ENCODE peak calls at places on chromosome 20, in four cellular contexts. S, W, L and I are unnamed samples. For H3K4me1, the result is how much of the 10 kb centered on the place peaks cover.

GRCh38 chr20:9319687-9320384 is 194.6 kb upstream of the LAMP5 start:
- DNase-seq in W (no peak), S (no peak), L (no peak), I (no peak)

GRCh38 chr20:17749979-17750721 is 50.4 kb downstream of the BANF2 start:
- DNase-seq in L (peak), W (peak), S (no peak), I (peak)

GRCh38 chr20:5696011-5696559 is 54.1 kb upstream of the SHLD1 start:
- DNase-seq in L (no peak), W (no peak), S (no peak), I (no peak)

GRCh38 chr20:62156592-62157386 is 13.2 kb downstream of the SS18L1 start:
- DNase-seq in W (peak), S (peak), L (no peak), I (peak)

GRCh38 chr20:42901689-42902518 is 287.8 kb downstream of the PTPRT start:
- DNase-seq in L (no peak), W (no peak), S (peak), I (no peak)

GRCh38 chr20:46772901-46773300 is 63.5 kb downstream of the SLC2A10 start:
- DNase-seq in L (no peak), W (no peak), S (no peak), I (no peak)

GRCh38 chr20:51399138-51399890 is 143.2 kb downstream of the NFATC2 start:
- DNase-seq in W (no peak), L (no peak), S (no peak), I (no peak)

GRCh38 chr20:12056836-12057235 is 139.1 kb downstream of the BTBD3 start:
- DNase-seq in W (no peak), S (no peak), L (no peak), I (no peak)

GRCh38 chr20:62660216-62660615 is 17.9 kb downstream of the SLCO4A1 start:
- DNase-seq in L (no peak), W (no peak), S (no peak), I (no peak)

GRCh38 chr20:11315506-11315905 is 602.2 kb upstream of the BTBD3 start:
- DNase-seq in L (no peak), S (no peak), W (no peak), I (no peak)

GRCh38 chr20:62050166-62051120 is 15.2 kb downstream of the TAF4 start:
- DNase-seq in S (peak), L (no peak), W (peak), I (no peak)

GRCh38 chr20:56245761-56246160 is 2.8 kb upstream of the MC3R start:
- DNase-seq in S (no peak), L (no peak), W (no peak), I (no peak)

GRCh38 chr20:37969949-37970855 is 63.1 kb downstream of the TTI1 start:
- DNase-seq in S (no peak), W (no peak), L (no peak), I (no peak)

GRCh38 chr20:38591484-38592410 is 9.9 kb upstream of the ARHGAP40 start:
- DNase-seq in W (no peak), S (no peak), L (no peak), I (no peak)

GRCh38 chr20:62141397-62142251 is 1.6 kb downstream of the PSMA7 start:
- DNase-seq in W (no peak), L (no peak), S (no peak), I (no peak)

GRCh38 chr20:38805502-38805957 is at the start of gene PPP1R16B:
- DNase-seq in L (peak), W (peak), S (no peak), I (no peak)

GRCh38 chr20:51393566-51393965 is 149.0 kb downstream of the NFATC2 start:
- DNase-seq in W (no peak), L (no peak), S (no peak), I (no peak)

GRCh38 chr20:24462461-24463010 is 6.9 kb upstream of the SYNDIG1 start:
- DNase-seq in L (no peak), S (no peak), W (no peak), I (no peak)

GRCh38 chr20:50302463-50303041 is 111.9 kb downstream of the CEBPB start:
- DNase-seq in L (no peak), W (peak), S (peak), I (no peak)

GRCh38 chr20:62980380-62980960 is 26.3 kb downstream of the BHLHE23 start:
- DNase-seq in S (no peak), W (no peak), L (no peak), I (no peak)

GRCh38 chr20:56796345-56796744 is 167.2 kb downstream of the TFAP2C start:
- DNase-seq in W (no peak), S (no peak), L (no peak), I (no peak)

GRCh38 chr20:64038252-64038578 is 2.2 kb downstream of the C20orf204 start:
- DNase-seq in S (no peak), L (no peak), W (no peak), I (no peak)

GRCh38 chr20:19823971-19824370 is 65.9 kb downstream of the RIN2 start:
- DNase-seq in W (no peak), L (no peak), S (no peak), I (peak)

GRCh38 chr20:54848262-54848661 is 372.9 kb downstream of the DOK5 start:
- DNase-seq in W (no peak), L (no peak), S (no peak), I (no peak)

GRCh38 chr20:45783656-45784294 is 7.9 kb downstream of the WFDC3 start:
- DNase-seq in L (no peak), S (peak), W (peak), I (no peak)

GRCh38 chr20:46312075-46312944 is 4.0 kb upstream of the CDH22 start:
- DNase-seq in W (no peak), L (no peak), S (peak), I (no peak)

GRCh38 chr20:25508083-25508770 is 77.1 kb downstream of the NINL start:
- DNase-seq in S (peak), W (no peak), L (no peak), I (no peak)

GRCh38 chr20:16501236-16501635 is 72.0 kb downstream of the KIF16B start:
- DNase-seq in L (no peak), S (no peak), W (no peak), I (no peak)

GRCh38 chr20:22106308-22106938 is 401.0 kb downstream of the PAX1 start:
- DNase-seq in L (no peak), W (no peak), S (no peak), I (peak)

GRCh38 chr20:13289031-13289430 is 68.0 kb downstream of the ISM1 start:
- DNase-seq in W (no peak), S (no peak), L (no peak), I (no peak)

GRCh38 chr20:49865559-49865958 is 49.8 kb downstream of the SPATA2 start:
- DNase-seq in L (peak), S (no peak), W (no peak), I (no peak)

GRCh38 chr20:41050361-41051019 is 21.9 kb downstream of the TOP1 start:
- DNase-seq in L (no peak), S (no peak), W (no peak), I (no peak)

GRCh38 chr20:17327185-17327780 is 100.4 kb downstream of the PCSK2 start:
- DNase-seq in W (no peak), L (no peak), S (no peak), I (no peak)

GRCh38 chr20:46438156-46438750 is 31.8 kb upstream of the ELMO2 start:
- DNase-seq in L (no peak), W (no peak), S (no peak), I (no peak)

GRCh38 chr20:57594092-57594911 is 25.9 kb downstream of the ZBP1 start:
- DNase-seq in L (no peak), W (peak), S (peak), I (peak)

DNA sequence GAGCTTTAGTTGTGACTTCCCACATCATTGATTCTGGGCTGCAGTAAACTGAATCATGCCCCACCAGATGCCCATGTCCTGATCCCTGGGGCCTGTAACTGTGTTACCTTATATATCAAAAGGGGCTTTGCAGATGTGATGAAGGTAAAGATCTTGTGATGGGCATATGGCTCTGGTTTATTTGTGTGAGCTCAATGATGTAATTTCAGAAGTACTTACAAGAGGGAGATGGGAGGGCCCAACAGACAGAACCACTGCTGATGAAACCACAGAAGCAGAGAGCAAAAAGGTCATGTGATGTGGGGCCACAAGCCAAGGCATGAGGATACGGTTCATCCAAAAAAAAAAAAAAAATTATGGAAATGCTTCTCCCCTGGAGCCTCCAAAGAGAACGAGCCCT is 118.7 kb downstream of the TOX2 start:
- DNase-seq in L (peak), W (no peak), S (no peak), I (no peak)
- H3K27ac ChIP-seq in L (no peak), W (no peak), S (no peak), I (no peak)

GRCh38 chr20:32528905-32529670 is 56.0 kb downstream of the NOL4L start:
- DNase-seq in S (no peak), W (peak), L (no peak), I (no peak)
- H3K4me1 ChIP-seq in S (under half), W (under half), L (under half), I (under half)

GRCh38 chr20:33570743-33571142 is 80.8 kb downstream of the CBFA2T2 start:
- DNase-seq in S (no peak), L (no peak), W (no peak), I (no peak)

GRCh38 chr20:33567949-33568348 is 78.1 kb downstream of the CBFA2T2 start:
- DNase-seq in L (no peak), S (no peak), W (no peak), I (no peak)

GRCh38 chr20:33569290-33570094 is 79.6 kb downstream of the CBFA2T2 start:
- DNase-seq in W (no peak), S (no peak), L (no peak), I (no peak)

GRCh38 chr20:33566781-33567603 is 77.1 kb downstream of the CBFA2T2 start:
- DNase-seq in L (no peak), W (no peak), S (no peak), I (no peak)

DNA sequence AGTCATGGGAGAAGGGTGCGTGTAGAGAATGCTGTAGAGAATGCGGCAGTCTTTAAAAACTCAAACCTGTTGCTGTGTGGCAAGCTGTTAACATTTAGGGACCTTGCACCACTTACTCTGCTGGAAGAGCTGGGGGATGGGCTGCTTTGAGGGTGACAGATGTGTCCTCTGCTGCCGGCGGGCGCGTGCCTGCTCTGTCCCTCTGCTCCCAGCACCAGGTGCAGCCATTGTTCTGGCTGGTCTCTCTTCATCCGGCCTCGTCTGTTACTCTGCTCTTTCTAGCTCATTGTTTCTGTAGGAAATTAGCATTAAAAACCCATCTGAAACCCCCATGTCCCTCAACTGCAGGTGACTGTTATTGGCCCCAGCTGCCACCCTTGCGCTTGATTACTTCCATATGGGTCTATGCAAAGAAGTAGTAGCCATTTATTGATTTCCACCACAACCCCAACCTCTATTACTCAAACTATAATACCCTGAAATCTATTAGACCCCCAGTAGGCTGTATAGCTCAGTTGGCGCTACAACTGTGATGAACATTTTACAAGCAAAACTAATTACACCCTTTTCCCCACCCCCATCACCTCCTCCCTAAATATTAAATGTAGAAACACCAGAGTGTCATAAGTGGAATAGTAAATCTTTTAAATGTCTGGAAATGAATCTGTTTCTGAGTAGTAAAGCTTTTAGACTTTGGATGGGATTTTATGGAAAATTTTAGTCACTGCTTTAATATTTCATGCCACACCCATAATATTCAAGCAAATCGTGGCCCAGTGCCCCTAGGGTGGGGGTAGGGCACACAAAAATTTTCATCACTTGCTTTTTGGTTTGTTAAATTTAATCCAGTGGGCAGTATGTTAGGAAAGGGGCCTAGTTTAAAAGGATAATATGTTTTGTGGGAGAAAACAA is 78.7 kb downstream of the CBFA2T2 start:
- DNase-seq in L (no peak), S (peak), W (no peak), I (no peak)
- H3K27ac ChIP-seq in L (peak), S (no peak), W (no peak), I (no peak)

GRCh38 chr20:44204156-44204831 is 6.3 kb downstream of the OSER1 start:
- DNase-seq in S (no peak), W (no peak), L (no peak), I (no peak)
- H3K4me1 ChIP-seq in S (under half), W (under half), L (under half), I (under half)

DNA sequence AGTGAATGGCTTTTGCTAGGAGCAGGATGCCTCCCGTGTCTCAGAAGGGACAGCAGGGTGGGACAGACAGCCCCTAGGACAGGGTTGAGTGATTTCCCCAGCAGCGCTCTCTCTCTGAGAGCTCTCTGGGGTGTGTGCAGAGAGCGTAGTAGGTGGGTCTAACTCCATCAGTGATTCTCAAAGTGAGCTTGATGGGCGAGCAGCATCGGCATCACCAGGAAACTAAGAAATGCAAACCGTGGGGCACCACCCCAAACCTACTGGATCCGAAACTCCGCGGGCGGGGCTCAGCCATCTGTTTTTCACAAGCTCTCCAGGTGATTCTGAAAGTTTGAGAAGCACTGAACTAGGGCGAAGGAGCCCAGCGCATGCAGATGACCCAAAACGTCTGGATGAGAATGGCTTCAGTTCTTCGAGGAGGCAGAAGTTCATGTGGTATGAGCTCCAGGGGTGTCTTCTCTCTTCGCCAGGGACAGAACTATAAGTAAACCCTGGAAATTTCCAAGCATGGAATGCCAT is 119.6 kb upstream of the RNF24 start:
- DNase-seq in L (peak), W (no peak), S (no peak), I (no peak)
- H3K27ac ChIP-seq in L (no peak), W (no peak), S (no peak), I (no peak)

DNA sequence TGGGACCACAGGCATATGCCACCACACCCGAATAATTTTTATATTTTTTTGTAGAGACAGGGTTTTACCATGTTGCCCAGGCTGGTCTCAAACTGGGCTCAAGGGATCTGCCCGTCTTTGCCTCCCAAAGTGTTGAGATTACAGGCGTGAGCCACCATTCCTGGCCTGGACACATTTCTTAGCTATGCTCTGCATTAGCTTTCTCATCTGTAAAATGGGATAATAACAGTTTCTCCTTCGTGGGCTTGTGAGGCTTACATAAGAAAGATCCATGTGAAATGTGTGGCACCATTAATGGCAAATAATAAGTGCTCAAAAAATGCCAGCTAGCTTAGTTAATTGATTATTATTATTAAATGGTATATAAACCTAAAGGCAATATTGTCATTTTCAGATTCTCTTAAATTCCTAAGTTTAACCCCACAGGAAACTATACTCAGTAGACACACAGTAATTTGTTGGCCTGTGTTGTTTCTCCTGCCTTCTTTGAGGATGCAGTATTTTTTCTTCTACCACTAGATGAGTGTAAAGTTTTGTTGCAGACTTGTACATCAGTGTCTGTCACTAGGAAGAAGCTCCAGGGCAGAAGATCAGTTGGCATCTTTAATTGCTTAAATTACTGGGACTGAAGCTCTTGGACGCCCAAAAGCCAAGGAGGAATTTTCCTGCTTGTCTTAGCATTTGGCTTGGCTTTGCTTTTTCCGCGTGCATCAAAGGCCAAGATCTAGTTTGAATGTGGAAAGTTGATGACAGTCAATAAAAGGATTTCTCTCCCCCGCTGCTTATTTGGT is 162.3 kb upstream of the ZNF217 start:
- DNase-seq in L (no peak), W (no peak), S (no peak), I (no peak)
- H3K4me1 ChIP-seq in L (under half), W (under half), S (under half), I (under half)

GRCh38 chr20:44650777-44651493 is 564 bp downstream of the ADA start:
- DNase-seq in S (peak), L (no peak), W (no peak), I (peak)
- H3K27ac ChIP-seq in S (no peak), L (peak), W (peak), I (peak)

GRCh38 chr20:44622501-44623270 is 28.8 kb downstream of the ADA start:
- DNase-seq in W (no peak), S (no peak), L (no peak), I (no peak)
- H3K4me1 ChIP-seq in W (under half), S (under half), L (under half), I (under half)